ENCODE peak calls at places on chromosomes 7 and 10, in eight cellular contexts. F is HCT116, T is HepG2, Y is GM23338, L is Panc1, V is K562, U is SK-N-SH, W is GM12878. X is an unnamed sample.

GRCh38 chr7:135499818-135500217 is 10.1 kb downstream of the CNOT4 start:
- DNase-seq in V (no peak), W (no peak), U (no peak), F (no peak), T (no peak), Y (no peak), L (no peak), X (no peak)

GRCh38 chr10:70726909-70727495 is 54.7 kb downstream of the ADAMTS14 start:
- DNase-seq in U (no peak), Y (no peak), V (no peak), L (no peak), W (no peak), T (no peak), F (no peak), X (no peak)

GRCh38 chr7:79820387-79820786 is 314.2 kb upstream of the GNAI1 start:
- DNase-seq in U (peak), F (no peak), Y (peak), L (no peak), W (no peak), T (no peak), V (no peak), X (no peak)

GRCh38 chr10:29730461-29730860 is 95.7 kb upstream of the SVIL start:
- DNase-seq in T (no peak), U (no peak), Y (no peak), F (no peak), L (no peak), V (no peak), W (no peak), X (no peak)

GRCh38 chr7:47194516-47194915 is 387.4 kb downstream of the TNS3 start:
- DNase-seq in F (no peak), Y (no peak), W (no peak), V (no peak), U (no peak), L (no peak), T (no peak), X (no peak)

GRCh38 chr10:85609509-85609908 is 757.1 kb downstream of the GRID1 start:
- DNase-seq in V (no peak), W (no peak), U (no peak), F (no peak), L (no peak), T (no peak), Y (no peak), X (no peak)

GRCh38 chr10:70557876-70558275 is 44.7 kb downstream of the PRF1 start:
- DNase-seq in V (no peak), F (no peak), L (no peak), U (no peak), W (no peak), T (no peak), Y (no peak), X (no peak)

GRCh38 chr7:116209561-116210070 is 723 bp upstream of the TES start:
- DNase-seq in W (no peak), L (no peak), V (no peak), T (no peak), U (no peak), Y (no peak), F (no peak), X (no peak)

GRCh38 chr7:57215423-57215822 is 83.2 kb upstream of the ZNF479 start:
- DNase-seq in L (no peak), U (no peak), T (no peak), W (no peak), V (no peak), F (no peak), Y (no peak), X (no peak)

GRCh38 chr10:63666836-63667383 is 145.7 kb downstream of the REEP3 start:
- DNase-seq in Y (no peak), U (no peak), L (no peak), W (peak), T (no peak), V (no peak), F (no peak), X (no peak)

GRCh38 chr7:25098096-25099046 is 26.7 kb downstream of the CYCS start:
- DNase-seq in T (peak), V (peak), F (peak), Y (peak), U (peak), L (no peak), W (no peak), X (peak)
- TF ChIP-seq POLR2AphosphoS5 in T (no peak), V (no peak), F (no peak), Y (no peak), U (no peak), L (no peak), W (no peak), X (no peak)

GRCh38 chr7:491292-491957 is 28.2 kb downstream of the PDGFA start:
- DNase-seq in U (no peak), Y (no peak), F (no peak), V (no peak), T (peak), W (no peak), L (no peak), X (no peak)

GRCh38 chr7:489876-490275 is 29.8 kb downstream of the PDGFA start:
- DNase-seq in V (no peak), L (no peak), U (no peak), F (no peak), W (no peak), T (no peak), Y (no peak), X (no peak)

GRCh38 chr7:492714-493065 is 27.0 kb downstream of the PDGFA start:
- DNase-seq in T (no peak), Y (no peak), L (no peak), F (no peak), U (no peak), W (no peak), V (no peak), X (no peak)

GRCh38 chr7:491958-492713 is 27.5 kb downstream of the PDGFA start:
- DNase-seq in Y (no peak), V (no peak), T (no peak), W (no peak), U (no peak), L (no peak), F (no peak), X (no peak)

DNA sequence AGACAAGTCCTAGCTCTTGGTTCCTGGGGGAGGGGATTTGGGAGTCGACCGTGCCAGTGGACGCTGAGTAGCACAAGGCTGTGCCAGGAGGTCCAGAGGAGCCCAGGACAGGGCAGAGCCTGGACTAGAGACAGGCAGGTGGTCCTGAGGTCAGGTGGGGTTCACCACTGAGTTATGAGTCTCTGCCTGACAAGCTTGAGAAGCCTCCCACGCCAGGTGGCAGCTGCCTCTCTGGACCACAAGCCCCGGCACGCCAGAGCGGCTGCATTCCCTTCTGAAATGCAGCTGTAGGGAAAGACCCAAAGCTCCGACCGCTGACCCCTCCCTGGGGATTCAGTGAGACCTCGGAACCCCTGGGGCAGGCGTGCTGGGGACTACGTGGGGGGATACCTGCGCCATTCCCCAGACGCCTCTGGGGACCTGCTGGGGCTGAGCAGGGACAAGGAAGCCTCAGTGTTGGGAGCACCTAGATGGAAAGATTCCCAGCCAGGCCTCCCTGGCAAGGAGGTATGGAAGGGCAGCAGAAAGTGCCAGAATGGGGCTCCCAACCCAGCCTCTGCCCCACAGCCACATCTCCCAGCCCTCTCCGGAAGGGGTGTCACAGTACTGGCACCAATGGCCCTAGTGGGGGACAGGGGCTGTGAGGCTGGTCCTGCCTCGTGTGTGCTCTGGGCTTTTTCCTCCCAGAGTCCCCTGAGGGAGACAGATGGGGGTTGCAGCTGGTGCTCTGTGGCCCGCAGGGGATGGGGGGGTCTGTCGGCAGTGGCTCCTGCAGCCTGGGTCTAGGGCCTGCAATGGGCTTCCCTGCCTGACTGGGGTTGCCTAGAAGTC is 29.0 kb downstream of the PDGFA start:
- DNase-seq in Y (no peak), U (no peak), V (no peak), L (no peak), W (peak), F (no peak), T (no peak), X (no peak)
- TF ChIP-seq REST in Y (no peak), U (no peak), V (no peak), L (no peak), W (no peak), F (no peak), T (no peak), X (no peak)

GRCh38 chr7:129855935-129856717 is 96.6 kb downstream of the UBE2H start:
- DNase-seq in F (no peak), U (no peak), T (no peak), Y (no peak), W (no peak), L (no peak), V (no peak), X (no peak)

GRCh38 chr7:129855234-129855673 is 97.5 kb downstream of the UBE2H start:
- DNase-seq in L (no peak), F (no peak), V (no peak), U (no peak), W (no peak), Y (no peak), T (no peak), X (no peak)

GRCh38 chr7:129851810-129852209 is 101.0 kb downstream of the UBE2H start:
- DNase-seq in U (no peak), L (no peak), T (no peak), W (no peak), V (no peak), Y (no peak), F (no peak), X (no peak)

GRCh38 chr7:129851174-129851573 is 101.6 kb downstream of the UBE2H start:
- DNase-seq in W (no peak), T (no peak), Y (no peak), U (no peak), V (no peak), L (no peak), F (no peak), X (no peak)

DNA sequence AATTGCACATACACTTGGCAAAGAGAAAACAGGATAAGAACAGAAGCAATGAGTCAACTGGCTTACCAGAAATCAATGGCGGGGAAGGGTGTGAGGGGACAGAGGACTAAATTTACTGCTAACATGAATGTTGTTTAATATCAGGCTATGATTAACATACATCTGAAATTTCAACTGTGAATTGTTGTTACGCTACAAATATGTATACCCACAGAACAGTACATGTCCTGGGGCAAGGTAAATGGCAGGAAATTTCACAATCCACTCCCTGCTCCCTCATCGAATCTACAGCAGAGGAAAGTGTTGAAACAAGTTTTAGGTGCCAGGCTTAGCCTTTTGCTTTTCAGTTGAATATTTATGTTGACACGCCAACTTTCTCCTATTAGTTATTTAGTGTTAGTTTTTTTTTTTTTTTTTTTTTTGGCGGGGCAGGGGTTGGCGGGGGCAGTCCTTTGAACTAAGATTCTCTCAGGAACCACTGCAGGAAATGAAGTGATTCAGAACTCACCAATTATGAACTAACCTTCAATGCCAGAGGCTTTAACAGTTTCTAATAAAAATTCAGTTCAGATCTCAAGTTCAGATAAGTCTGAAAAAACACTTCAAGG is 99.0 kb downstream of the UBE2H start:
- DNase-seq in V (no peak), T (no peak), W (no peak), F (peak), L (no peak), U (no peak), Y (no peak), X (peak)
- TF ChIP-seq POLR2AphosphoS5 in V (no peak), T (no peak), W (no peak), F (no peak), L (no peak), U (no peak), Y (no peak), X (no peak)

GRCh38 chr7:50184266-50184665 is 91.2 kb upstream of the ZPBP start:
- DNase-seq in W (no peak), U (no peak), Y (no peak), V (no peak), L (no peak), T (no peak), F (no peak), X (peak)

GRCh38 chr7:50190772-50191171 is 97.7 kb upstream of the ZPBP start:
- DNase-seq in U (no peak), L (no peak), Y (no peak), F (no peak), V (no peak), T (no peak), W (no peak), X (no peak)

GRCh38 chr7:50185951-50186697 is 93.1 kb upstream of the ZPBP start:
- DNase-seq in T (no peak), L (no peak), W (no peak), V (no peak), U (no peak), F (no peak), Y (no peak), X (no peak)

GRCh38 chr7:50182734-50183133 is 89.7 kb upstream of the ZPBP start:
- DNase-seq in U (no peak), Y (peak), L (no peak), V (no peak), W (no peak), F (no peak), T (no peak), X (peak)

DNA sequence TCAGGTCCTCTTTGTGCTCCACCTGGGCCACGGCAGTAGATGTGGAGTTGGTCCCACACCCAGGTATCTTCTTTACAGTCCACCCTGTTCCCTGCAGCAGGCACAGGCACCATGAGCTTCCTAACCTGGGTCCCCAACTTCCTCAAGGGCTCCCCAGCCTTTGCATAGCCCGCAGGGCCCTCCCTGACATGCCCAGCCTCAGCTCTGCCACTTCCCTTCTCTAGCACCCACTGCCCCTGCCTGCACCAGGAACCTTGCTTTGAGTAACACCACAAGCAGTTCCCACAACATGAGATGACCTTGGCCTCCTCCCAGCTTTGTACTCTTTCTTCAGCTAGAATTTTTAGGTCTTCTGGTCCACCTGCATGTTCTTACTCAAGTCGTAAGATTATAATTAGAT is 92.1 kb upstream of the ZPBP start:
- DNase-seq in V (no peak), W (no peak), Y (no peak), T (no peak), U (no peak), L (no peak), F (no peak), X (peak)
- TF ChIP-seq REST in V (no peak), W (no peak), Y (no peak), T (no peak), U (no peak), L (no peak), F (no peak), X (no peak)

GRCh38 chr7:94903971-94904370 is 3.4 kb upstream of the PPP1R9A start:
- DNase-seq in L (no peak), U (no peak), Y (no peak), T (no peak), W (no peak), V (no peak), F (no peak), X (no peak)

GRCh38 chr7:94893661-94894060 is 13.7 kb upstream of the PPP1R9A start:
- DNase-seq in Y (no peak), V (no peak), F (no peak), U (no peak), T (no peak), L (no peak), W (no peak), X (no peak)

DNA sequence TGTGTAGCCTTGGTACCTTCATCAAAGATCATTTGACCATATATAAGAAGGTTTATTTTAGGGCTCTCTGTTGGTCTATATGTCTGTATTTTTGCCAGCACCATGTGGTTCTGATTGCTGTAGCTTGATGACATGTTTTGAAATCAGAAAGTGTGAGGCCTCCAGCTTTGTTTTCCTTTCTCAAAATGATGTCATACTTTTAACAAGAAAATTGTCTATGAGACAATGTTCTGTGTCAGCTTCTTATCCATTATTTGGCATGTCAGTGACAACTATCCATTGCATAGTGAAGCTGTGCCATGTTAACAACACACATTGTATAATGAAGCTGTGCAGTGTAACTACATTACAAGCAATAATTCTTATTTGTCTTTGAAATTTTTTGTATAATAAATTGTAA is 9.1 kb upstream of the PPP1R9A start:
- DNase-seq in V (no peak), W (no peak), Y (no peak), F (no peak), U (no peak), T (no peak), L (no peak), X (no peak)
- TF ChIP-seq POLR2AphosphoS5 in V (no peak), W (no peak), Y (no peak), F (no peak), U (no peak), T (no peak), L (no peak), X (no peak)

GRCh38 chr10:10552948-10553347 is 464.7 kb upstream of the CELF2 start:
- DNase-seq in W (no peak), V (no peak), F (no peak), T (no peak), U (no peak), L (no peak), Y (no peak), X (no peak)

GRCh38 chr10:10545771-10546170 is 471.9 kb upstream of the CELF2 start:
- DNase-seq in F (no peak), V (no peak), U (no peak), W (no peak), T (no peak), L (no peak), Y (no peak), X (no peak)

GRCh38 chr10:10551595-10551994 is 466.1 kb upstream of the CELF2 start:
- DNase-seq in F (no peak), Y (no peak), U (no peak), V (no peak), T (no peak), W (no peak), L (no peak), X (no peak)
- TF ChIP-seq REST in F (no peak), Y (no peak), U (no peak), V (no peak), T (no peak), W (no peak), L (no peak), X (no peak)

DNA sequence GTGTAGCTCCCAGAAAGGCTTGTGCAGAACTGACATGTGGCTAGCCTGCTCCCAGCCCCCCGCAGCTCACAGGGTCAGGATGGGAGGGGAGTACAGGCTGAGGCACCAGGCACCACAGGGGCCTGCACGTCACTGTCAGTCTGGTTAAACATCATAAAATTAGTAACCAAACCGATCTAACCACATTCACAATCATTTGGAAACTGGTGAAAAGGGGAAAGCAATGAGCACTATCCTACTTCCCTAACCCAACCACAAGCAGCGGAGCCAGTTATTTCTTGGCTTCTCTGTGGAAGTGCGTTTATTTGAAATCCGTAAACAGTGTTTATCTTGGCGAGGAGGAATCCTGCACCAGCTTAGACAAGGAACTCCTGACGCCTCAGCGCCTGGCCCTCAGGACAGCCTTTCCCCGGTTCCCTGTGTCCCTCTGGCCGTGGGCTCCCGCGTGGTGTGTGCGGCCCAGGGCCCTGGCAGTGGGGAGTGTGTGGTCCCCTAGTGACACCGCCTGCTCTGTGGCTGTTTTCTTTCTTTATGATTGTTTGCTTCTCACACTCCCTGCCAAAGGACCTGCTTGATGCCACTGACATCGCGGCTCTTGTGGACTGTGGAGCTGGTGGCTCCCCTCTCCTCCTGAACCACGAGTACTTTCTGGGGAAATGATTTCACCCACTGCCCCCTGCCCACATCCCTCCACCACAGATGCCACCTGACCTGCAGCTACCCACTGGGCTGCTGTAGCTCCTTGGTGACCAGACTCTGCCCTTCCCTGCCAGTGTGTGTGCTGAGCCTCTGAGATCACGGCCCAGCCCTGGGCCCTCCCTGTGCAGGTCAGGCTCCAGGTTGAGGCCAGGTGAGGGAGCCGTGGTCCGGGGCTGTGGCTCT is 38.0 kb downstream of the INPP5A start:
- DNase-seq in T (no peak), W (peak), U (no peak), Y (no peak), V (no peak), L (peak), F (no peak), X (peak)
- TF ChIP-seq POLR2AphosphoS5 in T (no peak), W (no peak), U (no peak), Y (no peak), V (no peak), L (peak), F (no peak), X (peak)

X was measured in HL-60.